ENCODE peak calls at places on chromosomes 13 and 19, in four cellular contexts. I, X, L and H are unnamed samples.

GRCh38 chr19:45886427-45887310 is 728 bp upstream of the IRF2BP1 start:
- DNase-seq in I (peak), X (peak), L (peak), H (peak)

GRCh38 chr19:52095172-52096014 is at the start of gene ZNF841:
- DNase-seq in I (peak), X (peak), L (peak), H (peak)

GRCh38 chr13:98014766-98015165 is 61.3 kb downstream of the IPO5 start:
- DNase-seq in I (no peak), X (no peak), L (no peak), H (no peak)

GRCh38 chr13:107271226-107271625 is 703.3 kb upstream of the ARGLU1 start:
- DNase-seq in I (no peak), X (no peak), L (no peak), H (no peak)

GRCh38 chr19:52778811-52779210 is 7.8 kb downstream of the ZNF600 start:
- DNase-seq in I (no peak), X (no peak), L (no peak), H (no peak)

GRCh38 chr13:113022391-113023216 is 53.6 kb downstream of the MCF2L start:
- DNase-seq in I (no peak), X (no peak), L (no peak), H (no peak)

GRCh38 chr13:81133066-81133465 is 792.1 kb upstream of the SPRY2 start:
- DNase-seq in I (no peak), X (no peak), L (no peak), H (no peak)

GRCh38 chr19:35712910-35713845 is 4.6 kb upstream of the KMT2B start:
- DNase-seq in I (peak), X (no peak), L (no peak), H (peak)

GRCh38 chr13:47081246-47081645 is 184.4 kb upstream of the HTR2A start:
- DNase-seq in I (no peak), X (no peak), L (no peak), H (no peak)

GRCh38 chr19:1275976-1276619 is 768 bp downstream of the FAM174C start:
- DNase-seq in I (no peak), X (no peak), L (no peak), H (no peak)

GRCh38 chr19:31277516-31277915 is 71.7 kb downstream of the TSHZ3 start:
- DNase-seq in I (no peak), X (no peak), L (no peak), H (no peak)

GRCh38 chr13:74062933-74063332 is 71.3 kb downstream of the KLF12 start:
- DNase-seq in I (peak), X (peak), L (no peak), H (no peak)

GRCh38 chr19:2228157-2229030 is 7.7 kb downstream of the PLEKHJ1 start:
- DNase-seq in I (no peak), X (no peak), L (no peak), H (no peak)

GRCh38 chr13:105346141-105346766 is 1189.2 kb downstream of the EFNB2 start:
- DNase-seq in I (no peak), X (no peak), L (peak), H (no peak)

GRCh38 chr13:102328909-102329308 is 72.9 kb downstream of the FGF14 start:
- DNase-seq in I (no peak), X (no peak), L (no peak), H (no peak)

GRCh38 chr13:72180253-72180952 is 313.4 kb upstream of the DACH1 start:
- DNase-seq in I (no peak), X (peak), L (no peak), H (no peak)

GRCh38 chr13:52617070-52618060 is 24.9 kb upstream of the HNRNPA1L2 start:
- DNase-seq in I (peak), X (peak), L (peak), H (peak)
- TF ChIP-seq POLR2A in I (peak), X (no peak), L (peak), H (peak)

DNA sequence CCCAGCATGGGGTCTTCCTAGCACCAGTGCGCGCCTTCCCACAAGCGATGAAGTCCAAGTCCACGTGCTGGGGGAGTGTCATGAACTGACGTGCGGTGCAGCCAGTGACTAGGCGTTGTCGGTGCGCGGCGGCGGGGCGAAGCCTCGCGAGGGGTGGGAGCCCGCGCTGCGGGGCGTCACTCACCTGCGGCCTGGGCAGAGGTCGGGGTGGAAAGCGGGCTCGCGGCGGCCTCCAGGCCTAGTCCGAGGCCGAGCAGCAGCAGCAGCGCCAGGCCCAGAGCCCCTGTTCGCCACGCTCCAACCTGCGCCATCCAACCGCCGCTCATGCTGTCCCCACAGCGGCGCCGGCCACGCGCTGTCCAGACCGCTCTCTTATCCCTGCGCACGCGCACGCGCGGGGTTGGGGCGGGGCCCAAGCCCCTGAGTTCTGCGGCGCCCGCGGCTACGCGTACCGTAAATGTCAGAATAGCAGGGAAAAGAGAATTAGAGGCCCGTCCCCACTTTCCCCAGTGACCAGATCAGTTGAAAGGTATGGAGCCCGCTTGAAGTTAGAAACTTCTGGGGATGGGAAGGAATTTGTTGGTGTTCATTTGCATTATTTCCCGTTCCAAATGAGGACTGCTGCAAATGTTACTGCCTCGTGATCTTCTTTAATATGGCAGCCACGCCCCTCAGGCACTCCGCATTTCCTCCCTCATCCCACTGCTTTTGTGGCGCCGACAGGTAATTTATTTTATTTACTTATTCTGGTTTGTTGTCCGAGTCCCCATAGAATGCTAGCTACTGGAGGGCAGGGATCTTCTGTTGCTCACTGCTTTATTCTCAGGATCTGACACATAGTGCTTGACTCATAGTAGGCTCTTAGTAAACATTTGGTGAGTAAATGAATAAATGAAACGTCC is at the start of gene CD320:
- DNase-seq in I (peak), X (peak), L (peak), H (peak)
- TF ChIP-seq POLR2A in I (peak), X (no peak), L (peak), H (peak)

GRCh38 chr13:30306762-30307193 is 573 bp downstream of the KATNAL1 start:
- DNase-seq in I (peak), X (peak), L (peak), H (peak)
- TF ChIP-seq POLR2A in I (no peak), X (no peak), L (peak), H (no peak)

DNA sequence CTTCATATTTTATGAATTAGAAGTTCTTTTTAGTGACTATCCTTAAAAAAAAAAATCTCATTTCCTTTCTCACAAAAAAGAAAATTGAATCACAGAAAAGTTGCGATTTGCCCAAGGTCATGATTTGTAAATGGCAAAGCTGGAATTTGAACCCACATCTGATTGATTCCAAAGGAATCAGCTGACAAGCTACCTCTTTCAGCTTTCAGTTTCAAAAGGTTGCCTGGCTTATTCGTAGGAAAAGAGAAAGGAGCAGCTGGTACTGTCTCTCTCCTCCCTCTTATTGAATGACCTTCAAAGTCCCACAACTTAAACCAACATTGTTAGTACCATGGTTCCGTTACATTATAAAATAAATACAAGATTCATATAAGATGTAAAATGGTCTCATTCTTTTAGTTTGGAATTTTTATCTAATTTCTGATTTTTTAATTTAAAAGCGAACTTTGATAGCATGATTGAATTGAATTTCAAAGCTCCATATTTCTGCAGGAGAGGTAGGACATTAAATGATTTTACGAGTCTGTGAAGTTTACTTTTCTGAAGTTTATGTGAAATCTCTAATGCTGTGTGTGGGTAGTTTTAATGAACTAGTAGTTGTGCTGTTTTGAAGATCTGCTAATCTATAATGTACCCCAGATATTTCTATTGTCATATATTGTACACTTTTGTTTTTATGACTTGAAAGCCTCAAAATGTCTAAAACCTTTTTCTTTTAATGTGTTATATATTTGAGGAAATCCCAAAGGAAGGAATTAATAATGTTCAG is 18.5 kb upstream of the KCTD4 start:
- DNase-seq in I (no peak), X (no peak), L (peak), H (no peak)
- TF ChIP-seq POLR2A in I (no peak), X (no peak), L (no peak), H (no peak)